ENCODE peak calls at places on chromosomes 3 and 15, in six cellular contexts. F, Z, C, H, P and N are unnamed samples.

GRCh38 chr3:186640929-186641328 is 730 bp downstream of the FETUB start:
- DNase-seq in H (no peak), F (no peak), P (no peak), Z (no peak), C (no peak), N (no peak)

GRCh38 chr3:56917740-56918568 is 116.2 kb upstream of the ARHGEF3 start:
- DNase-seq in C (no peak), F (no peak), P (no peak), H (no peak), Z (no peak), N (no peak)

GRCh38 chr15:53831907-53832793 is 72.7 kb upstream of the WDR72 start:
- DNase-seq in P (no peak), C (no peak), H (no peak), Z (no peak), F (no peak), N (no peak)

GRCh38 chr15:67321352-67321751 is 66.8 kb downstream of the IQCH start:
- DNase-seq in C (no peak), Z (no peak), H (no peak), P (no peak), F (no peak), N (no peak)

GRCh38 chr15:63156086-63156707 is 1.1 kb downstream of the RPS27L start:
- DNase-seq in Z (no peak), H (no peak), C (peak), P (no peak), F (no peak), N (no peak)

GRCh38 chr15:51750942-51751686 is at the start of gene TMOD2:
- DNase-seq in P (no peak), C (peak), Z (peak), H (peak), F (peak), N (peak)

GRCh38 chr15:40340740-40341400 is at the start of gene CCDC9B:
- DNase-seq in Z (peak), H (no peak), C (peak), P (no peak), F (peak), N (no peak)

GRCh38 chr3:99837715-99838114 is 20.1 kb downstream of the CMSS1 start:
- DNase-seq in H (no peak), C (no peak), P (no peak), F (no peak), Z (no peak), N (no peak)

GRCh38 chr3:124985358-124985757 is 50.8 kb upstream of the MUC13 start:
- DNase-seq in C (peak), Z (peak), H (no peak), F (no peak), P (peak), N (no peak)

GRCh38 chr3:22606938-22607337 is 596.2 kb upstream of the UBE2E2 start:
- DNase-seq in H (no peak), Z (no peak), P (no peak), F (no peak), C (no peak), N (no peak)

GRCh38 chr3:46632792-46633191 is 20.5 kb downstream of the FAM240A start:
- DNase-seq in H (no peak), C (peak), P (no peak), Z (peak), F (peak), N (no peak)

GRCh38 chr15:96339662-96340347 is 9.3 kb downstream of the NR2F2 start:
- DNase-seq in F (no peak), Z (no peak), P (no peak), H (no peak), C (peak), N (no peak)

GRCh38 chr15:60584355-60585023 is 105.5 kb upstream of the ICE2 start:
- DNase-seq in C (no peak), P (no peak), H (no peak), F (no peak), Z (no peak), N (no peak)

GRCh38 chr15:27234593-27234992 is 263.6 kb downstream of the GABRG3 start:
- DNase-seq in Z (no peak), C (no peak), P (no peak), H (no peak), F (no peak), N (no peak)

GRCh38 chr15:66795851-66796250 is 93.8 kb downstream of the SMAD6 start:
- DNase-seq in H (no peak), P (peak), C (no peak), F (no peak), Z (no peak), N (no peak)

GRCh38 chr15:85943825-85944224 is 135.8 kb upstream of the AGBL1 start:
- DNase-seq in H (no peak), P (no peak), F (no peak), C (no peak), Z (no peak), N (no peak)

GRCh38 chr3:126888186-126888760 is 94.6 kb upstream of the PLXNA1 start:
- DNase-seq in H (no peak), F (no peak), P (no peak), C (no peak), Z (no peak), N (no peak)

GRCh38 chr15:88331291-88331690 is 74.8 kb upstream of the NTRK3 start:
- DNase-seq in C (no peak), H (peak), Z (peak), P (no peak), F (peak), N (peak)

GRCh38 chr3:180980612-180981011 is 8.9 kb downstream of the DNAJC19 start:
- DNase-seq in H (no peak), F (no peak), P (no peak), C (peak), Z (peak), N (no peak)

GRCh38 chr3:186133980-186134379 is 25.1 kb upstream of the ETV5 start:
- DNase-seq in C (no peak), Z (no peak), P (no peak), H (no peak), F (no peak), N (no peak)

GRCh38 chr3:194779729-194780224 is 94.1 kb downstream of the FAM43A start:
- DNase-seq in Z (no peak), H (no peak), F (no peak), P (no peak), C (peak), N (no peak)

GRCh38 chr3:133834621-133835417 is 29.2 kb downstream of the SRPRB start:
- DNase-seq in P (no peak), C (no peak), Z (no peak), F (no peak), H (no peak), N (peak)

GRCh38 chr3:119559441-119559963 is at the start of gene CD80:
- DNase-seq in H (no peak), C (peak), Z (peak), F (peak), P (no peak), N (peak)

GRCh38 chr3:134864644-134865043 is 69.6 kb downstream of the EPHB1 start:
- DNase-seq in C (no peak), P (no peak), Z (no peak), F (no peak), H (no peak), N (no peak)

GRCh38 chr3:185760550-185760949 is 64.3 kb downstream of the IGF2BP2 start:
- DNase-seq in P (no peak), F (peak), C (no peak), Z (no peak), H (no peak), N (no peak)

GRCh38 chr3:73592154-73592877 is 32.4 kb downstream of the PDZRN3 start:
- DNase-seq in P (no peak), Z (no peak), H (no peak), F (no peak), C (no peak), N (no peak)

GRCh38 chr3:73586190-73586589 is 38.6 kb downstream of the PDZRN3 start:
- DNase-seq in Z (no peak), H (no peak), C (no peak), F (no peak), P (no peak), N (no peak)

GRCh38 chr3:73582535-73582934 is 42.2 kb downstream of the PDZRN3 start:
- DNase-seq in F (no peak), H (no peak), C (no peak), Z (no peak), P (no peak), N (no peak)

GRCh38 chr3:73581134-73581846 is 43.5 kb downstream of the PDZRN3 start:
- DNase-seq in C (no peak), Z (peak), F (no peak), H (no peak), P (no peak), N (no peak)

GRCh38 chr3:73586628-73587027 is 38.1 kb downstream of the PDZRN3 start:
- DNase-seq in P (no peak), H (no peak), C (no peak), F (no peak), Z (no peak), N (no peak)
- H3K14ac ChIP-seq in P (no peak), H (no peak), C (no peak), F (no peak), Z (no peak), N (no peak)

GRCh38 chr15:75702431-75702830 is 10.2 kb downstream of the CSPG4 start:
- DNase-seq in H (no peak), F (no peak), Z (no peak), P (no peak), C (no peak), N (no peak)

GRCh38 chr15:75704263-75704615 is 8.4 kb downstream of the CSPG4 start:
- DNase-seq in Z (no peak), P (no peak), F (no peak), H (no peak), C (no peak), N (no peak)

GRCh38 chr15:75705854-75706681 is 6.6 kb downstream of the CSPG4 start:
- DNase-seq in H (no peak), Z (no peak), P (no peak), C (peak), F (no peak), N (no peak)

GRCh38 chr15:75704618-75705017 is 8.0 kb downstream of the CSPG4 start:
- DNase-seq in Z (no peak), P (no peak), H (no peak), C (no peak), F (no peak), N (no peak)

DNA sequence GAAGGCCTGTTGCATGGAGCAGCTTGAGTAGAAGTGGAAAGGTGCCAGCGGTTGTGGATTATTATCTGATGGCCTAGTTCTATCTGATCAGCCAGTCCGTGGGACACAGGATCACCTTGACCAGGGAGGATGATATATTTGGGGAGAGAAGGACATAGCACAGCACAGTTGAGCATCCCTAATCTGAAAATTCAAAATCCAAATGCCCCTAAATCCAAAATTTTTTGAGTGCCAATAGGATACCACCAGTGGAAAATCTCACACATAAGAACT is 6.0 kb downstream of the CSPG4 start:
- DNase-seq in H (no peak), P (no peak), C (no peak), Z (no peak), F (no peak), N (no peak)
- H3K14ac ChIP-seq in H (no peak), P (no peak), C (no peak), Z (no peak), F (no peak), N (no peak)

DNA sequence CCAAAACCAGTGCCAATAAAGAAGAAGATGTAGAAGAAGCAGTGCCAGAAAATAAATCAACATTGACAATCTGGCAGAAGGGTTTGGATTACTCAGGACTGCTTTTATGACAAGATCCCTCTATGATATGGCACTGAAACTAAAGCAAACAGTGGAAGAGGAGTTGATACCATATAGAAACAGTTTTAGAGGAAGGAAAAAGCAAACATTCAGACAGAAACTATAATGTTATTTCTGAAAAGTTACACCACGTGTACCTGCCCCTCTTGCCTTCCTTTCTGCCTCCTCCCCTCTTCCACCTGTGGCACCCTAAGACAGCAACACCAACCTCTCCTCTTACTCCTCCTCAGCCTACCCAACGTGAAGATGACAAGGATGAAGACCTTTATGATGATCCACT is 63.0 kb downstream of the SFMBT1 start:
- DNase-seq in H (no peak), Z (no peak), F (no peak), P (no peak), C (no peak), N (no peak)
- H3K14ac ChIP-seq in H (no peak), Z (no peak), F (no peak), P (no peak), C (no peak), N (no peak)

GRCh38 chr3:143471705-143472104 is 352.1 kb downstream of the CHST2 start:
- DNase-seq in Z (no peak), H (no peak), P (no peak), C (no peak), F (no peak), N (no peak)

GRCh38 chr3:143472731-143473523 is 353.4 kb downstream of the CHST2 start:
- DNase-seq in P (peak), C (no peak), H (no peak), F (no peak), Z (no peak), N (no peak)

GRCh38 chr3:143464850-143465249 is 345.3 kb downstream of the CHST2 start:
- DNase-seq in Z (peak), P (no peak), C (no peak), F (no peak), H (no peak), N (no peak)

GRCh38 chr3:143465638-143466037 is 346.1 kb downstream of the CHST2 start:
- DNase-seq in P (no peak), F (no peak), Z (no peak), C (no peak), H (no peak), N (no peak)

DNA sequence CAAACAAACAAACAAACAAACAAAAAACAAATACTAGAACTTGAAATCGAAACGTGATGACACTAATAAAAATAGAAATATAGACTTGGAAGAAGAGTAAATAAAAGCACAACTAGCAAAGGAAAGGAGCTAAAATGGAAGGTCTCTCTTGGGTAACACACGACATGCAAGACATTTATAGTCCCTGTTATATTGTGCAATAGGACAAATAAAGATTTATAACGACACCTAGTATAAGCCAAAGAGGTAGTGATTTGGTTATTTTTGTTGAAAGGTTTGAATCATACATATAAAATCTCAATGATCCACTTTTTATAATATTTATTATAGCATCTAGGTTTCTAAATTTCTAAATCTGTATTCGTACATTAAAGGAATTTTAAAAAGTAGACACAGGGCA is 349.6 kb downstream of the CHST2 start:
- DNase-seq in C (no peak), Z (no peak), H (no peak), F (no peak), P (no peak), N (no peak)
- H3K14ac ChIP-seq in C (no peak), Z (no peak), H (no peak), F (no peak), P (no peak), N (no peak)

DNA sequence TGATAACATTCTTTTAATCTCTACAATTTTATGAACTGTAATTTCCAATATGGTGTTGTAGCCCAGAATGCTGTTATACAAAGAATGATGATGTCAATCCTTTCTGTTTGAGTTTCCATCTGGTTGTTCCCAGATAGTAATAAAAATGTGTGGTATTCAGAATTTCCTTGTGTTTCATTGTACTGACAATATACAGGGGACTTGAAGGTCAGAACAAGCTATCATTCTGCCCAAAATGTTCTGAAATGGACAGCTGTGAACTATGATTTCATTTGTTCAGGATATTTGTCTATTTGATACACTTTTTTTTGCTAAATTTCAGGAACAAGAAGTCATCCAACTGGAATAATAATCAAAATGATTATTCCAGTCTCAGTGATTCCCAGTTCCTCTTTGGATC is 40.8 kb downstream of the C3orf62 start:
- DNase-seq in C (no peak), F (no peak), P (no peak), Z (no peak), H (no peak), N (no peak)
- H3K14ac ChIP-seq in C (no peak), F (no peak), P (no peak), Z (no peak), H (no peak), N (no peak)